ENCODE peak calls at places on chromosome 11, in seven cellular contexts. D is epithelial cell of prostate, Y is cerebellar cortex, U is aorta, J is NCI-H1092 treated with DMSO at 0.1 percent for 48 hours, S is foreskin fibroblast, Q is Peyer's patch. I is an unnamed sample.

GRCh38 chr11:69044111-69045013 is 4.4 kb upstream of the TPCN2 start:
- DNase-seq in D (no peak), Y (peak; percentile 94), U (peak; percentile 84), J (peak; percentile 34), S (peak; percentile 94), Q (peak; percentile 20), I (no peak)

GRCh38 chr11:60700689-60701508 is 1.5 kb downstream of the MS4A8 start:
- DNase-seq in D (no peak), Y (peak; percentile 7), U (no peak), J (peak; percentile 92), S (no peak), Q (no peak), I (no peak)

GRCh38 chr11:1970956-1971355 is 23.8 kb downstream of the MRPL23 start:
- DNase-seq in D (no peak), Y (no peak), U (no peak), J (no peak), S (no peak), Q (no peak), I (no peak)

GRCh38 chr11:132874638-132875037 is 657.7 kb downstream of the OPCML start:
- DNase-seq in D (peak; percentile 5), Y (peak; percentile 42), U (no peak), J (no peak), S (peak; percentile 74), Q (no peak), I (no peak)

GRCh38 chr11:13216019-13217006 is 61.3 kb upstream of the BMAL1 start:
- DNase-seq in D (peak; percentile 86), Y (no peak), U (peak; percentile 83), J (no peak), S (peak; percentile 99), Q (no peak), I (no peak)

GRCh38 chr11:65429069-65429681 is 6.6 kb downstream of the NEAT1 start:
- DNase-seq in D (no peak), Y (peak; percentile 80), U (no peak), J (no peak), S (peak; percentile 76), Q (peak; percentile 23), I (no peak)

GRCh38 chr11:35978891-35979290 is 35.0 kb downstream of the LDLRAD3 start:
- DNase-seq in D (no peak), Y (no peak), U (no peak), J (no peak), S (no peak), Q (no peak), I (no peak)

GRCh38 chr11:86497310-86497709 is 122.6 kb downstream of the CCDC81 start:
- DNase-seq in D (no peak), Y (no peak), U (no peak), J (no peak), S (peak; percentile 57), Q (no peak), I (no peak)

GRCh38 chr11:111393096-111393495 is 14.0 kb upstream of the POU2AF1 start:
- DNase-seq in D (no peak), Y (no peak), U (no peak), J (no peak), S (peak; percentile 10), Q (no peak), I (no peak)

GRCh38 chr11:77074205-77074604 is 7.4 kb downstream of the CAPN5 start:
- DNase-seq in D (no peak), Y (no peak), U (peak; percentile 44), J (no peak), S (no peak), Q (no peak), I (no peak)

GRCh38 chr11:133347988-133348387 is 184.3 kb downstream of the OPCML start:
- DNase-seq in D (no peak), Y (no peak), U (no peak), J (no peak), S (no peak), Q (no peak), I (no peak)

GRCh38 chr11:73140213-73141030 is 1.7 kb downstream of the FCHSD2 start:
- DNase-seq in D (no peak), Y (peak; percentile 41), U (peak; percentile 60), J (peak; percentile 64), S (peak; percentile 52), Q (peak; percentile 35), I (no peak)

GRCh38 chr11:22340803-22341581 is 2.8 kb downstream of the SLC17A6 start:
- DNase-seq in D (no peak), Y (no peak), U (no peak), J (no peak), S (no peak), Q (no peak), I (no peak)

I was measured in keratinocyte.